ENCODE peak calls at places on chromosomes 2 and 18, in five cellular contexts. One of them, this sample, is unnamed.

GRCh38 chr2:118982039-118982438 is 40.0 kb downstream of the MARCO start:
- DNase-seq in stimulated activated CD4-positive, alpha-beta T cell treated with anti-CD3 and anti-CD28 coated beads, Interleukin-1b, Interleukin-23, amount 100 ng/mL, for 1 hour: no peak
- DNase-seq in ACHN: no peak
- DNase-seq in activated CD4-positive, alpha-beta memory T cell treated with anti-CD3 and anti-CD28 coated beads, Interleukin-2, amount 10 ng/mL, durations not matched to agents 7 days and 5 days: no peak
- DNase-seq in GM20000: no peak
- DNase-seq in this sample: no peak

GRCh38 chr2:167489307-167489706 is 601.0 kb downstream of the XIRP2 start:
- DNase-seq in stimulated activated CD4-positive, alpha-beta T cell treated with anti-CD3 and anti-CD28 coated beads, Interleukin-1b, Interleukin-23, amount 100 ng/mL, for 1 hour: no peak
- DNase-seq in ACHN: no peak
- DNase-seq in activated CD4-positive, alpha-beta memory T cell treated with anti-CD3 and anti-CD28 coated beads, Interleukin-2, amount 10 ng/mL, durations not matched to agents 7 days and 5 days: no peak
- DNase-seq in GM20000: no peak
- DNase-seq in this sample: no peak

GRCh38 chr18:79690071-79690470 is 10.5 kb downstream of the CTDP1 start:
- DNase-seq in stimulated activated CD4-positive, alpha-beta T cell treated with anti-CD3 and anti-CD28 coated beads, Interleukin-1b, Interleukin-23, amount 100 ng/mL, for 1 hour: no peak
- DNase-seq in ACHN: no peak
- DNase-seq in activated CD4-positive, alpha-beta memory T cell treated with anti-CD3 and anti-CD28 coated beads, Interleukin-2, amount 10 ng/mL, durations not matched to agents 7 days and 5 days: no peak
- DNase-seq in GM20000: no peak
- DNase-seq in this sample: no peak

GRCh38 chr2:203685789-203686433 is 20.5 kb upstream of the CD28 start:
- DNase-seq in stimulated activated CD4-positive, alpha-beta T cell treated with anti-CD3 and anti-CD28 coated beads, Interleukin-1b, Interleukin-23, amount 100 ng/mL, for 1 hour: no peak
- DNase-seq in ACHN: no peak
- DNase-seq in activated CD4-positive, alpha-beta memory T cell treated with anti-CD3 and anti-CD28 coated beads, Interleukin-2, amount 10 ng/mL, durations not matched to agents 7 days and 5 days: no peak
- DNase-seq in GM20000: no peak
- DNase-seq in this sample: no peak

GRCh38 chr2:162245737-162246136 is 2.5 kb upstream of the FAP start:
- DNase-seq in stimulated activated CD4-positive, alpha-beta T cell treated with anti-CD3 and anti-CD28 coated beads, Interleukin-1b, Interleukin-23, amount 100 ng/mL, for 1 hour: no peak
- DNase-seq in ACHN: no peak
- DNase-seq in activated CD4-positive, alpha-beta memory T cell treated with anti-CD3 and anti-CD28 coated beads, Interleukin-2, amount 10 ng/mL, durations not matched to agents 7 days and 5 days: no peak
- DNase-seq in GM20000: no peak
- DNase-seq in this sample: no peak

GRCh38 chr2:215619022-215619958 is 183.4 kb upstream of the FN1 start:
- DNase-seq in stimulated activated CD4-positive, alpha-beta T cell treated with anti-CD3 and anti-CD28 coated beads, Interleukin-1b, Interleukin-23, amount 100 ng/mL, for 1 hour: no peak
- DNase-seq in ACHN: no peak
- DNase-seq in activated CD4-positive, alpha-beta memory T cell treated with anti-CD3 and anti-CD28 coated beads, Interleukin-2, amount 10 ng/mL, durations not matched to agents 7 days and 5 days: no peak
- DNase-seq in GM20000: no peak
- DNase-seq in this sample: no peak

GRCh38 chr2:171669121-171669520 is 18.1 kb upstream of the DYNC1I2 start:
- DNase-seq in stimulated activated CD4-positive, alpha-beta T cell treated with anti-CD3 and anti-CD28 coated beads, Interleukin-1b, Interleukin-23, amount 100 ng/mL, for 1 hour: no peak
- DNase-seq in ACHN: no peak
- DNase-seq in activated CD4-positive, alpha-beta memory T cell treated with anti-CD3 and anti-CD28 coated beads, Interleukin-2, amount 10 ng/mL, durations not matched to agents 7 days and 5 days: no peak
- DNase-seq in GM20000: no peak
- DNase-seq in this sample: no peak

GRCh38 chr2:5453648-5454390 is 238.4 kb upstream of the SOX11 start:
- DNase-seq in stimulated activated CD4-positive, alpha-beta T cell treated with anti-CD3 and anti-CD28 coated beads, Interleukin-1b, Interleukin-23, amount 100 ng/mL, for 1 hour: no peak
- DNase-seq in ACHN: no peak
- DNase-seq in activated CD4-positive, alpha-beta memory T cell treated with anti-CD3 and anti-CD28 coated beads, Interleukin-2, amount 10 ng/mL, durations not matched to agents 7 days and 5 days: no peak
- DNase-seq in GM20000: no peak
- DNase-seq in this sample: no peak

GRCh38 chr18:21341141-21341540 is 99.1 kb downstream of the GREB1L start:
- DNase-seq in stimulated activated CD4-positive, alpha-beta T cell treated with anti-CD3 and anti-CD28 coated beads, Interleukin-1b, Interleukin-23, amount 100 ng/mL, for 1 hour: no peak
- DNase-seq in ACHN: no peak
- DNase-seq in activated CD4-positive, alpha-beta memory T cell treated with anti-CD3 and anti-CD28 coated beads, Interleukin-2, amount 10 ng/mL, durations not matched to agents 7 days and 5 days: no peak
- DNase-seq in GM20000: no peak
- DNase-seq in this sample: no peak

GRCh38 chr2:153287109-153287801 is 191.3 kb downstream of the RPRM start:
- DNase-seq in stimulated activated CD4-positive, alpha-beta T cell treated with anti-CD3 and anti-CD28 coated beads, Interleukin-1b, Interleukin-23, amount 100 ng/mL, for 1 hour: no peak
- DNase-seq in ACHN: no peak
- DNase-seq in activated CD4-positive, alpha-beta memory T cell treated with anti-CD3 and anti-CD28 coated beads, Interleukin-2, amount 10 ng/mL, durations not matched to agents 7 days and 5 days: no peak
- DNase-seq in GM20000: peak; percentile 4
- DNase-seq in this sample: no peak

This sample was measured in lower leg skin.